ENCODE peak calls at places on chromosomes 5 and 9, in four cellular contexts. S is HepG2, Y is GM12878, M is K562. K is an unnamed sample.

GRCh38 chr5:84028093-84028492 is 307.4 kb upstream of the HAPLN1 start:
- DNase-seq in M (no peak), Y (no peak), S (no peak), K (no peak)

GRCh38 chr5:126267435-126267834 is 155.8 kb upstream of the GRAMD2B start:
- DNase-seq in S (peak), Y (no peak), M (no peak), K (no peak)

GRCh38 chr5:138018844-138019243 is 14.0 kb downstream of the FAM13B start:
- DNase-seq in S (peak), Y (no peak), M (no peak), K (no peak)

GRCh38 chr9:128485414-128485855 is 19.1 kb upstream of the GLE1 start:
- DNase-seq in M (no peak), S (no peak), Y (no peak), K (no peak)

GRCh38 chr5:42718591-42718990 is 38.0 kb upstream of the CCDC152 start:
- DNase-seq in Y (peak), S (no peak), M (no peak), K (no peak)

GRCh38 chr9:14348241-14349140 is 34.5 kb upstream of the NFIB start:
- DNase-seq in M (no peak), Y (no peak), S (no peak), K (no peak)

GRCh38 chr5:143979044-143979690 is 167.2 kb downstream of the HMHB1 start:
- DNase-seq in S (no peak), M (no peak), Y (no peak), K (no peak)

GRCh38 chr5:61431923-61432620 is 100.0 kb downstream of the ZSWIM6 start:
- DNase-seq in Y (no peak), S (no peak), M (no peak), K (no peak)

GRCh38 chr9:35829084-35829763 is at the start of gene TMEM8B:
- DNase-seq in S (peak), M (peak), Y (no peak), K (peak)

GRCh38 chr5:100188339-100188738 is 346.8 kb upstream of the FAM174A start:
- DNase-seq in Y (no peak), S (no peak), M (no peak), K (no peak)

GRCh38 chr9:76572205-76572550 is 113.2 kb downstream of the GCNT1 start:
- DNase-seq in M (no peak), S (no peak), Y (no peak), K (no peak)

GRCh38 chr5:56422060-56422762 is 189.1 kb upstream of the ANKRD55 start:
- DNase-seq in S (no peak), M (no peak), Y (no peak), K (no peak)

GRCh38 chr5:104937591-104937990 is 1375.0 kb upstream of the NUDT12 start:
- DNase-seq in Y (no peak), S (no peak), M (no peak), K (no peak)

GRCh38 chr9:111527347-111527746 is 2.4 kb downstream of the ZNF483 start:
- DNase-seq in M (no peak), Y (no peak), S (no peak), K (no peak)

GRCh38 chr5:158921441-158922262 is 178.1 kb downstream of the EBF1 start:
- DNase-seq in S (no peak), M (no peak), Y (peak), K (no peak)

GRCh38 chr5:42908509-42909488 is 97.1 kb upstream of the SELENOP start:
- DNase-seq in S (peak), Y (peak), M (peak), K (peak)

GRCh38 chr5:123670981-123671557 is 159.1 kb downstream of the CSNK1G3 start:
- DNase-seq in S (peak), M (peak), Y (no peak), K (peak)

GRCh38 chr5:57841671-57842375 is 359.2 kb upstream of the ACTBL2 start:
- DNase-seq in M (no peak), S (no peak), Y (no peak), K (peak)

GRCh38 chr5:157710887-157711286 is 20.3 kb upstream of the THG1L start:
- DNase-seq in S (no peak), M (no peak), Y (no peak), K (no peak)

GRCh38 chr9:127064335-127064734 is 58.1 kb downstream of the ANGPTL2 start:
- DNase-seq in Y (peak), S (no peak), M (no peak), K (no peak)

GRCh38 chr9:130090915-130091314 is 37.2 kb downstream of the GPR107 start:
- DNase-seq in M (no peak), Y (no peak), S (no peak), K (no peak)

GRCh38 chr5:78328585-78329173 is 31.7 kb upstream of the SCAMP1 start:
- DNase-seq in Y (no peak), S (no peak), M (no peak), K (no peak)

GRCh38 chr5:134101686-134102439 is 12.6 kb upstream of the TCF7 start:
- DNase-seq in S (peak), M (peak), Y (peak), K (peak)

GRCh38 chr5:26813235-26813634 is 225.2 kb downstream of the CDH9 start:
- DNase-seq in Y (no peak), M (no peak), S (no peak), K (peak)

GRCh38 chr9:135053133-135053532 is 34.3 kb upstream of the OLFM1 start:
- DNase-seq in Y (no peak), S (no peak), M (no peak), K (no peak)

GRCh38 chr5:143413964-143414669 is 10.6 kb upstream of the NR3C1 start:
- DNase-seq in Y (no peak), S (no peak), M (no peak), K (no peak)

GRCh38 chr5:157761690-157762611 is 18.4 kb downstream of the LSM11 start:
- DNase-seq in M (peak), S (peak), Y (no peak), K (no peak)

GRCh38 chr9:128214571-128215490 is 11.7 kb downstream of the DNM1 start:
- DNase-seq in Y (no peak), M (peak), S (no peak), K (no peak)

GRCh38 chr5:67006152-67006848 is 190.3 kb downstream of the CD180 start:
- DNase-seq in S (no peak), Y (no peak), M (no peak), K (no peak)

GRCh38 chr9:85941966-85942912 is 1.3 kb downstream of the NAA35 start:
- DNase-seq in S (no peak), Y (no peak), M (no peak), K (no peak)

GRCh38 chr9:97934321-97935115 is 3.5 kb downstream of the HEMGN start:
- DNase-seq in S (no peak), M (no peak), Y (no peak), K (peak)

GRCh38 chr5:75052461-75053285 is at the start of gene GCNT4:
- DNase-seq in Y (no peak), S (no peak), M (no peak), K (peak)

GRCh38 chr5:33657804-33658435 is 217.2 kb downstream of the TARS1 start:
- DNase-seq in Y (no peak), S (no peak), M (no peak), K (peak)

GRCh38 chr9:16085167-16085718 is 532.4 kb downstream of the CCDC171 start:
- DNase-seq in S (no peak), M (no peak), Y (no peak), K (no peak)

GRCh38 chr5:177405312-177405711 is 4.1 kb downstream of the F12 start:
- DNase-seq in M (no peak), Y (no peak), S (no peak), K (no peak)

GRCh38 chr9:116888066-116888465 is 201.0 kb downstream of the TRIM32 start:
- DNase-seq in Y (no peak), M (no peak), S (no peak), K (no peak)

GRCh38 chr5:58407042-58407709 is 52.7 kb downstream of the PLK2 start:
- DNase-seq in Y (no peak), S (no peak), M (no peak), K (no peak)

GRCh38 chr9:30575691-30576090 is 1808.8 kb upstream of the ACO1 start:
- DNase-seq in M (no peak), Y (no peak), S (no peak), K (no peak)

GRCh38 chr9:107600060-107600573 is 110.5 kb upstream of the KLF4 start:
- DNase-seq in M (no peak), S (no peak), Y (no peak), K (no peak)

DNA sequence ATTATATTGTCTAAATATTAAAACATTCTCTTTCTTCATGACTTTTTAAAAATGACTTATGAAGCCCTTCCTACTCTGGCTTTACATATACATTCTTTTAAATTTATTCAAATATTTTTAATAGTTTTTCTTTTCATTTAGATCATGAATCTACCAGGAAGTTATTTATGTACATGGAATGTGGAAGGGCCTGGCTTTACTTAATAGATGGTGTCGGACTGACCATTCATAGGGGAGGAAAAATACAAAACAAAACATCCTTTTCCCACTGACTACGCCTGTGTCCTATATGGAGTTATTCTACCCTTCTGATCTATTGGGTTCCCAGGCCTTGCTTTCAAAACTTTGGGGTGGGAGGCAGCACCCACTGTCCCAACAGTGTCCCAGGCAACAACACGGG is 129.8 kb downstream of the MACROH2A1 start:
- DNase-seq in S (no peak), Y (no peak), M (no peak), K (no peak)
- TF ChIP-seq SP1 in S (no peak), Y (no peak), M (no peak), K (no peak)

GRCh38 chr5:15105799-15106393 is 234.3 kb upstream of the ANKH start:
- DNase-seq in Y (no peak), S (peak), M (peak), K (peak)
- TF ChIP-seq NR2C2 in Y (no peak), S (no peak), M (no peak), K (no peak)

DNA sequence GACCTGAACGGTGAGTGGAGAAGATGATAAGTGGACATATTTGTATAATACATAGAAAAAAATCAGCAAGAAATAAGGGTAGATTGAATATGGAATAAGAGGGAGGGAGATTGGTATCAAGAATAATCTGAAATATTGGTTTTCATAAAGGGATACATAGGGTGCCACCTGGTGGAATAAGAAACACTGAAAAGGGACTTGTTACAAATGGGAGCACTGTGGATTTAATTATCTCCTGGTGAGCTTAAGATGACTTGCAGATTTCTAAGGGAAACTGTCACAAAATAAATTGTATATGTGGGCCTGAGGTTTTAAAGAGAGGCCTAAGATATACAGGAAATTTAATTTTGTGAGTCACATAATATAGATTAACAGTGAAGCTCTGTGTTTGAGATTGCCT is 1403.5 kb upstream of the CDH18 start:
- DNase-seq in S (peak), M (no peak), Y (no peak), K (no peak)
- TF ChIP-seq SP1 in S (no peak), M (no peak), Y (no peak), K (no peak)

DNA sequence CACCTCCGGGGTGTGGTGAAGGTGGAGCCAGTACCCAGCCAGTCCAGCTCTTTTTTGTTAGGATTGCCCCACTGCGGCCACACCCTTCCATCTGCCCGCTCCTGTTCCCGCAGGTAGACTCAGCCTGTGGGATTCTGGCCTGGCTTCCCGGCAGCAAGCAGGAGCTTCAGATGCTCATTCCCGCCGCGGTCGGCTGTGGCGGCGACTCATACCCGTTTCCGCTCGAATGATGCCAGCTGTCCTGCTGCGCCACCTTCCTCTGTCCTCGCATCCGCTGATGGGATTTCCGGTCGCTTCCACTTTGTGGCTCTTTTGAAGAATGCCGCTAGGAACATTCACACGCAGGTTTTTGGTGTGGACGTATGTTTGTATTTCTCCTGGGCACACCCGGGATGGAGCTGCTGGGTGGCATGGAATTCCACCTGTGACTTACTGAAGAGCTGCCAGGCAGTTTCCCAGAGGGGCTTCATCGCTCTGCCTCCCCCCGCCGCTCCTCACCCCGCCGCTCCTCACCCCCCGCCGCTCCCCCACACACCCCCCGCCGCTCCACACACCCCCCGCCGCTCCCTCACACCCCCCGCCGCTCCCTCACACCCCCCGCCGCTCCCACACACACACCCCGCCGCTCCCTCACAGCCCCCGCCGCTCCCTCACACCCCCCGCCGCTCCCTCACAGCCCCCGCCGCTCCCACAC is 60.3 kb downstream of the TENT4A start:
- DNase-seq in Y (no peak), M (no peak), S (no peak), K (no peak)
- TF ChIP-seq NR2C2 in Y (no peak), M (no peak), S (no peak), K (no peak)

K was measured in WTC11.